ENCODE peak calls at places on chromosomes 11 and 22, in six cellular contexts. R is HCT116, S is pancreas, V is H9, N is osteoblast, C is heart left ventricle. P is an unnamed sample.

GRCh38 chr11:61543606-61544306 is 35.2 kb downstream of the LRRC10B start:
- DNase-seq in C (no peak), N (peak), S (no peak), R (no peak), V (no peak), P (no peak)

GRCh38 chr11:36333897-36334296 is 37.8 kb downstream of the PRR5L start:
- DNase-seq in R (peak), V (peak), S (no peak), C (no peak), N (no peak), P (no peak)

GRCh38 chr11:79486239-79486984 is 45.6 kb upstream of the TENM4 start:
- DNase-seq in C (no peak), R (no peak), V (no peak), S (no peak), N (no peak), P (no peak)

GRCh38 chr11:119148855-119149370 is at the start of gene ABCG4:
- DNase-seq in S (peak), N (peak), R (no peak), C (no peak), V (peak), P (no peak)

GRCh38 chr22:22203048-22203971 is 41.3 kb upstream of the VPREB1 start:
- DNase-seq in V (no peak), C (no peak), S (no peak), R (no peak), N (peak), P (no peak)

GRCh38 chr11:92838655-92839334 is 130.7 kb upstream of the MTNR1B start:
- DNase-seq in S (no peak), N (no peak), R (no peak), V (peak), C (no peak), P (no peak)

GRCh38 chr11:10485646-10486045 is 30.6 kb downstream of the AMPD3 start:
- DNase-seq in N (no peak), S (no peak), V (no peak), C (no peak), R (no peak), P (no peak)

GRCh38 chr11:1701041-1701807 is 4.2 kb downstream of the KRTAP5-6 start:
- DNase-seq in C (no peak), N (peak), V (no peak), S (no peak), R (no peak), P (no peak)

GRCh38 chr22:21102659-21103267 is 57.0 kb downstream of the LRRC74B start:
- DNase-seq in C (peak), S (peak), V (peak), N (peak), R (peak), P (peak)

GRCh38 chr11:134001596-134001995 is 44.8 kb upstream of the IGSF9B start:
- DNase-seq in N (no peak), S (no peak), C (no peak), R (no peak), V (no peak), P (no peak)

GRCh38 chr11:101860694-101861371 is 54.0 kb upstream of the CEP126 start:
- DNase-seq in C (peak), V (peak), S (no peak), R (peak), N (no peak), P (peak)

GRCh38 chr11:94201004-94201465 is 72.4 kb downstream of the PANX1 start:
- DNase-seq in V (no peak), S (no peak), R (no peak), N (no peak), C (no peak), P (no peak)

GRCh38 chr22:40732996-40733292 is 53.7 kb downstream of the MCHR1 start:
- DNase-seq in S (no peak), R (no peak), N (no peak), V (no peak), C (no peak), P (no peak)

GRCh38 chr11:92451081-92451480 is 226.5 kb downstream of the FAT3 start:
- DNase-seq in C (no peak), R (no peak), V (no peak), N (no peak), S (no peak), P (no peak)

GRCh38 chr11:36164522-36165250 is 124.5 kb downstream of the COMMD9 start:
- DNase-seq in R (no peak), C (no peak), S (no peak), N (no peak), V (no peak), P (no peak)

GRCh38 chr11:128448487-128448886 is 138.9 kb downstream of the ETS1 start:
- DNase-seq in N (no peak), V (peak), R (peak), C (no peak), S (peak), P (peak)

GRCh38 chr11:17979770-17980371 is 33.0 kb downstream of the SERGEF start:
- DNase-seq in N (no peak), V (peak), C (no peak), R (no peak), S (no peak), P (peak)

GRCh38 chr22:45709866-45710265 is 38.2 kb downstream of the ATXN10 start:
- DNase-seq in S (no peak), V (no peak), C (no peak), N (no peak), R (no peak), P (no peak)

GRCh38 chr22:17910561-17911311 is 113.6 kb downstream of the MICAL3 start:
- DNase-seq in C (peak), R (no peak), N (peak), S (no peak), V (peak), P (no peak)

GRCh38 chr11:17013548-17014320 is 480 bp downstream of the PLEKHA7 start:
- DNase-seq in C (no peak), N (peak), R (no peak), V (peak), S (peak), P (peak)

GRCh38 chr22:36775589-36775965 is 342 bp downstream of the IFT27 start:
- DNase-seq in R (no peak), S (peak), C (no peak), V (no peak), N (no peak), P (peak)

GRCh38 chr22:38982008-38982927 is at the start of gene APOBEC3B:
- DNase-seq in S (peak), V (peak), C (peak), R (peak), N (peak), P (peak)

GRCh38 chr22:38986629-38987028 is 4.5 kb downstream of the APOBEC3B start:
- DNase-seq in V (no peak), N (no peak), C (no peak), S (no peak), R (no peak), P (no peak)

GRCh38 chr22:38984224-38984623 is 2.1 kb downstream of the APOBEC3B start:
- DNase-seq in C (no peak), S (no peak), R (no peak), N (no peak), V (no peak), P (no peak)

GRCh38 chr22:38981005-38981658 is 1.0 kb upstream of the APOBEC3B start:
- DNase-seq in V (peak), S (peak), C (no peak), N (peak), R (peak), P (peak)

GRCh38 chr22:38981659-38982007 is 514 bp upstream of the APOBEC3B start:
- DNase-seq in R (no peak), C (no peak), S (no peak), V (no peak), N (no peak), P (no peak)
- TF ChIP-seq CTCF in R (no peak), C (no peak), S (no peak), V (no peak), N (no peak), P (no peak)

GRCh38 chr11:76695133-76695532 is 24.6 kb upstream of the LRRC32 start:
- DNase-seq in V (no peak), R (no peak), C (no peak), N (peak), S (no peak), P (no peak)
- TF ChIP-seq CTCF in V (peak), R (peak), C (no peak), N (no peak), S (no peak), P (no peak)

GRCh38 chr11:43503417-43503816 is 144.7 kb downstream of the TTC17 start:
- DNase-seq in V (no peak), C (no peak), N (no peak), R (no peak), S (no peak), P (no peak)
- TF ChIP-seq CTCF in V (peak), C (no peak), N (peak), R (peak), S (no peak), P (no peak)

GRCh38 chr11:114108501-114109205 is 49.1 kb downstream of the ZBTB16 start:
- DNase-seq in R (no peak), S (no peak), C (no peak), N (no peak), V (no peak), P (no peak)
- TF ChIP-seq CTCF in R (no peak), S (no peak), C (no peak), N (no peak), V (no peak), P (no peak)

P was measured in Calu3.